ENCODE peak calls at places on chromosomes 7 and 10, in nine cellular contexts. J is ovary; X is T-cell; G is NCI-H1105; V is stimulated activated CD4-positive, alpha-beta T cell treated with anti-CD3 and anti-CD28 coated beads, Interleukin-12 subunit alpha, Interleukin-12 subunit beta, amount 100 ng/mL, for 4 hours; T is GOT3; B is cerebellar cortex; D is CD14-positive monocyte; C is DMS 273 treated with DMSO at 0.1 percent for 48 hours. N is an unnamed sample.

GRCh38 chr10:8056378-8056777 is 1.9 kb downstream of the GATA3 start:
- DNase-seq in X (no peak), C (no peak), B (no peak), D (no peak), J (no peak), T (no peak), G (no peak), V (no peak), N (no peak)

GRCh38 chr10:122461367-122461728 is at the start of gene HTRA1:
- DNase-seq in V (no peak), C (no peak), X (no peak), T (no peak), B (no peak), J (peak), D (no peak), G (no peak), N (peak)

GRCh38 chr7:135842446-135843175 is 94.0 kb upstream of the FAM180A start:
- DNase-seq in C (no peak), V (no peak), J (no peak), T (no peak), G (no peak), B (no peak), D (no peak), X (no peak), N (no peak)

GRCh38 chr7:110003827-110004226 is 1087.1 kb upstream of the LRRN3 start:
- DNase-seq in J (no peak), X (no peak), C (no peak), G (no peak), B (no peak), D (no peak), T (no peak), V (no peak), N (no peak)

GRCh38 chr7:151409555-151410404 is at the start of gene WDR86:
- DNase-seq in T (no peak), J (no peak), C (no peak), D (no peak), G (no peak), X (no peak), V (no peak), B (no peak), N (no peak)

GRCh38 chr7:100649826-100650565 is 6.3 kb downstream of the ACTL6B start:
- DNase-seq in B (no peak), D (no peak), V (no peak), C (no peak), J (no peak), G (no peak), T (no peak), X (no peak), N (no peak)

GRCh38 chr7:100130608-100131453 is 4.1 kb downstream of the MBLAC1 start:
- DNase-seq in X (peak), V (peak), D (peak), G (peak), C (peak), T (peak), B (peak), J (peak), N (peak)

GRCh38 chr10:130761032-130761575 is 550.4 kb downstream of the TCERG1L start:
- DNase-seq in C (no peak), D (peak), B (no peak), T (no peak), J (no peak), V (no peak), G (no peak), X (no peak), N (no peak)

GRCh38 chr7:55509322-55509721 is 63.0 kb downstream of the VOPP1 start:
- DNase-seq in X (no peak), C (no peak), D (peak), T (no peak), B (no peak), G (no peak), V (no peak), J (no peak), N (no peak)

GRCh38 chr7:73626814-73627213 is 2.5 kb upstream of the MLXIPL start:
- DNase-seq in V (no peak), C (peak), D (no peak), B (no peak), G (no peak), X (no peak), J (no peak), T (no peak), N (no peak)

GRCh38 chr10:131677671-131678070 is 223.1 kb upstream of the PPP2R2D start:
- DNase-seq in B (no peak), J (no peak), V (no peak), D (peak), X (no peak), T (no peak), G (no peak), C (no peak), N (no peak)

GRCh38 chr7:143002106-143002505 is 24.8 kb downstream of the OR9A2 start:
- DNase-seq in T (no peak), G (peak), X (no peak), D (no peak), C (no peak), B (no peak), J (no peak), V (no peak), N (no peak)

GRCh38 chr10:52883996-52884871 is 111.7 kb upstream of the MBL2 start:
- DNase-seq in G (no peak), X (no peak), C (no peak), B (peak), J (peak), T (no peak), D (no peak), V (no peak), N (no peak)

GRCh38 chr10:96337106-96337505 is 21.7 kb downstream of the OPALIN start:
- DNase-seq in X (no peak), T (no peak), G (no peak), B (no peak), J (no peak), V (no peak), C (no peak), D (no peak), N (no peak)

GRCh38 chr7:154505362-154505761 is 453.2 kb downstream of the DPP6 start:
- DNase-seq in T (no peak), J (no peak), B (no peak), X (no peak), V (no peak), G (no peak), C (no peak), D (no peak), N (no peak)

GRCh38 chr7:135558337-135558767 is 635 bp downstream of the NUP205 start:
- DNase-seq in V (peak), T (no peak), G (peak), X (peak), J (peak), B (peak), C (peak), D (peak), N (no peak)

GRCh38 chr10:42980553-42981357 is 96.1 kb upstream of the RET start:
- DNase-seq in X (no peak), C (no peak), D (peak), T (no peak), J (no peak), V (no peak), G (no peak), B (no peak), N (peak)

GRCh38 chr10:26969145-26969926 is 108.6 kb upstream of the ABI1 start:
- DNase-seq in V (no peak), T (no peak), J (no peak), D (no peak), C (no peak), B (no peak), G (no peak), X (no peak), N (no peak)

GRCh38 chr10:74923556-74923955 is 97.2 kb downstream of the KAT6B start:
- DNase-seq in C (peak), X (no peak), D (no peak), G (no peak), V (no peak), T (no peak), B (peak), J (no peak), N (no peak)

GRCh38 chr10:67473850-67474633 is 222.0 kb downstream of the CTNNA3 start:
- DNase-seq in D (no peak), V (no peak), G (no peak), X (no peak), J (no peak), T (no peak), C (no peak), B (no peak), N (no peak)

GRCh38 chr7:124074007-124074406 is 41.1 kb upstream of the TMEM229A start:
- DNase-seq in T (no peak), G (no peak), C (no peak), J (no peak), V (no peak), X (no peak), D (no peak), B (no peak), N (no peak)

GRCh38 chr7:91357929-91358328 is 93.7 kb downstream of the FZD1 start:
- DNase-seq in G (no peak), D (no peak), C (no peak), T (no peak), X (no peak), V (no peak), J (no peak), B (no peak), N (no peak)

GRCh38 chr10:70142555-70142954 is 3.9 kb downstream of the TYSND1 start:
- DNase-seq in G (no peak), B (no peak), C (no peak), T (no peak), X (no peak), D (no peak), J (no peak), V (no peak), N (no peak)

GRCh38 chr10:49298666-49298989 is 342 bp upstream of the C10orf71 start:
- DNase-seq in C (no peak), X (no peak), G (no peak), D (no peak), B (no peak), J (no peak), T (no peak), V (no peak), N (peak)

GRCh38 chr7:107643938-107644703 is 16.5 kb upstream of the SLC26A4 start:
- DNase-seq in C (no peak), X (no peak), T (no peak), B (no peak), G (no peak), J (peak), D (no peak), V (no peak), N (no peak)

GRCh38 chr7:139043823-139044812 is 8.3 kb upstream of the ZC3HAV1L start:
- DNase-seq in B (no peak), G (no peak), C (no peak), V (peak), D (no peak), J (no peak), X (peak), T (no peak), N (no peak)

GRCh38 chr7:155878250-155878649 is 66.0 kb upstream of the SHH start:
- DNase-seq in T (no peak), J (no peak), B (no peak), D (no peak), X (no peak), C (no peak), V (no peak), G (no peak), N (peak)

GRCh38 chr10:70889291-70889690 is 926 bp upstream of the PCBD1 start:
- DNase-seq in V (no peak), B (no peak), C (no peak), T (no peak), D (no peak), G (no peak), X (no peak), J (no peak), N (no peak)

GRCh38 chr7:110317699-110318265 is 773.1 kb upstream of the LRRN3 start:
- DNase-seq in T (no peak), V (no peak), D (no peak), C (no peak), B (no peak), G (no peak), X (no peak), J (no peak), N (no peak)

GRCh38 chr10:50846753-50847152 is 38.7 kb downstream of the A1CF start:
- DNase-seq in J (no peak), X (no peak), T (no peak), V (no peak), B (peak), C (no peak), D (no peak), G (no peak), N (no peak)

GRCh38 chr10:22792161-22792560 is 77.8 kb upstream of the PIP4K2A start:
- DNase-seq in T (no peak), X (no peak), B (no peak), J (no peak), V (no peak), G (no peak), C (no peak), D (no peak), N (no peak)

GRCh38 chr7:99000904-99001442 is 122.6 kb downstream of the TRRAP start:
- DNase-seq in B (no peak), X (no peak), T (no peak), V (no peak), C (no peak), G (no peak), J (no peak), D (no peak), N (no peak)

GRCh38 chr10:130232361-130233360 is 96.5 kb downstream of the GLRX3 start:
- DNase-seq in C (no peak), G (no peak), J (no peak), V (no peak), B (no peak), D (no peak), T (no peak), X (no peak), N (no peak)

GRCh38 chr7:134954197-134955082 is 31.9 kb upstream of the AGBL3 start:
- DNase-seq in X (no peak), D (no peak), V (no peak), B (peak), G (peak), T (no peak), C (peak), J (no peak), N (no peak)

GRCh38 chr10:1345368-1345767 is 289.2 kb downstream of the WDR37 start:
- DNase-seq in D (no peak), G (no peak), X (no peak), J (no peak), V (no peak), B (no peak), C (no peak), T (no peak), N (no peak)

GRCh38 chr7:80047032-80047431 is 87.6 kb upstream of the GNAI1 start:
- DNase-seq in G (peak), C (no peak), T (no peak), D (no peak), B (no peak), X (no peak), J (no peak), V (no peak), N (no peak)

GRCh38 chr7:24722386-24723177 is 34.7 kb downstream of the GSDME start:
- DNase-seq in J (no peak), D (no peak), T (no peak), C (no peak), B (peak), V (no peak), X (no peak), G (no peak), N (no peak)

GRCh38 chr7:73358590-73359275 is 30.8 kb downstream of the FKBP6 start:
- DNase-seq in C (no peak), G (no peak), J (no peak), X (no peak), D (no peak), T (no peak), B (no peak), V (no peak), N (no peak)